ENCODE peak calls at places on chromosomes 6 and 20, in ten cellular contexts. One of them, this sample, is unnamed.

GRCh38 chr6:147131728-147132127 is 72.5 kb upstream of the STXBP5 start:
- DNase-seq in T1000: no peak
- DNase-seq in T-helper 1 cell: no peak
- DNase-seq in activated T-cell treated with anti-CD3 and anti-CD28 coated beads, Interleukin-2, amount 50 U/mL, for 24 hours: no peak
- DNase-seq in keratinocyte: no peak
- DNase-seq in NCI-H748 treated with DMSO at 0.1 percent for 48 hours: peak; percentile 38
- DNase-seq in fibroblast of the aortic adventitia: peak; percentile 42
- DNase-seq in CD8-positive, alpha-beta T cell: no peak
- DNase-seq in AG10803: peak; percentile 36
- DNase-seq in hypothalamus: no peak
- DNase-seq in this sample: no peak

GRCh38 chr6:151299009-151299408 is 59.2 kb downstream of the AKAP12 start:
- DNase-seq in NCI-H748 treated with DMSO at 0.1 percent for 48 hours: no peak
- DNase-seq in T-helper 1 cell: no peak
- DNase-seq in AG10803: no peak
- DNase-seq in T1000: no peak
- DNase-seq in activated T-cell treated with anti-CD3 and anti-CD28 coated beads, Interleukin-2, amount 50 U/mL, for 24 hours: no peak
- DNase-seq in CD8-positive, alpha-beta T cell: no peak
- DNase-seq in keratinocyte: no peak
- DNase-seq in fibroblast of the aortic adventitia: no peak
- DNase-seq in hypothalamus: no peak
- DNase-seq in this sample: no peak

GRCh38 chr20:46089076-46089337 is 755 bp downstream of the NCOA5 start:
- DNase-seq in activated T-cell treated with anti-CD3 and anti-CD28 coated beads, Interleukin-2, amount 50 U/mL, for 24 hours: no peak
- DNase-seq in keratinocyte: no peak
- DNase-seq in hypothalamus: no peak
- DNase-seq in fibroblast of the aortic adventitia: no peak
- DNase-seq in T-helper 1 cell: no peak
- DNase-seq in T1000: no peak
- DNase-seq in AG10803: peak; percentile 26
- DNase-seq in NCI-H748 treated with DMSO at 0.1 percent for 48 hours: no peak
- DNase-seq in CD8-positive, alpha-beta T cell: no peak
- DNase-seq in this sample: no peak

GRCh38 chr20:38127011-38127621 is 38.0 kb downstream of the TGM2 start:
- DNase-seq in T1000: peak; percentile 58
- DNase-seq in CD8-positive, alpha-beta T cell: no peak
- DNase-seq in AG10803: peak; percentile 67
- DNase-seq in fibroblast of the aortic adventitia: peak; percentile 82
- DNase-seq in hypothalamus: no peak
- DNase-seq in activated T-cell treated with anti-CD3 and anti-CD28 coated beads, Interleukin-2, amount 50 U/mL, for 24 hours: no peak
- DNase-seq in NCI-H748 treated with DMSO at 0.1 percent for 48 hours: no peak
- DNase-seq in T-helper 1 cell: no peak
- DNase-seq in keratinocyte: no peak
- DNase-seq in this sample: peak; percentile 36

GRCh38 chr6:160940197-160940596 is 51.4 kb upstream of the MAP3K4 start:
- DNase-seq in CD8-positive, alpha-beta T cell: no peak
- DNase-seq in T1000: no peak
- DNase-seq in hypothalamus: no peak
- DNase-seq in NCI-H748 treated with DMSO at 0.1 percent for 48 hours: no peak
- DNase-seq in activated T-cell treated with anti-CD3 and anti-CD28 coated beads, Interleukin-2, amount 50 U/mL, for 24 hours: no peak
- DNase-seq in fibroblast of the aortic adventitia: no peak
- DNase-seq in T-helper 1 cell: no peak
- DNase-seq in AG10803: no peak
- DNase-seq in keratinocyte: no peak
- DNase-seq in this sample: no peak

GRCh38 chr6:52661551-52661950 is 9.4 kb upstream of the TMEM14A start:
- DNase-seq in fibroblast of the aortic adventitia: peak; percentile 46
- DNase-seq in CD8-positive, alpha-beta T cell: no peak
- DNase-seq in T1000: no peak
- DNase-seq in AG10803: peak; percentile 82
- DNase-seq in hypothalamus: no peak
- DNase-seq in activated T-cell treated with anti-CD3 and anti-CD28 coated beads, Interleukin-2, amount 50 U/mL, for 24 hours: no peak
- DNase-seq in keratinocyte: no peak
- DNase-seq in NCI-H748 treated with DMSO at 0.1 percent for 48 hours: no peak
- DNase-seq in T-helper 1 cell: no peak
- DNase-seq in this sample: no peak

GRCh38 chr6:3884007-3884745 is 35.0 kb downstream of the FAM50B start:
- DNase-seq in activated T-cell treated with anti-CD3 and anti-CD28 coated beads, Interleukin-2, amount 50 U/mL, for 24 hours: no peak
- DNase-seq in AG10803: peak; percentile 76
- DNase-seq in hypothalamus: no peak
- DNase-seq in fibroblast of the aortic adventitia: peak; percentile 75
- DNase-seq in T-helper 1 cell: no peak
- DNase-seq in T1000: no peak
- DNase-seq in CD8-positive, alpha-beta T cell: no peak
- DNase-seq in keratinocyte: peak; percentile 5
- DNase-seq in NCI-H748 treated with DMSO at 0.1 percent for 48 hours: no peak
- DNase-seq in this sample: no peak

GRCh38 chr6:111602481-111603404 is 2.9 kb downstream of the TRAF3IP2 start:
- DNase-seq in activated T-cell treated with anti-CD3 and anti-CD28 coated beads, Interleukin-2, amount 50 U/mL, for 24 hours: no peak
- DNase-seq in hypothalamus: no peak
- DNase-seq in CD8-positive, alpha-beta T cell: no peak
- DNase-seq in T1000: no peak
- DNase-seq in fibroblast of the aortic adventitia: peak; percentile 76
- DNase-seq in NCI-H748 treated with DMSO at 0.1 percent for 48 hours: no peak
- DNase-seq in AG10803: peak; percentile 76
- DNase-seq in keratinocyte: no peak
- DNase-seq in T-helper 1 cell: no peak
- DNase-seq in this sample: no peak

GRCh38 chr20:46642265-46642942 is 8.9 kb downstream of the SLC13A3 start:
- DNase-seq in CD8-positive, alpha-beta T cell: no peak
- DNase-seq in hypothalamus: no peak
- DNase-seq in keratinocyte: no peak
- DNase-seq in T1000: no peak
- DNase-seq in fibroblast of the aortic adventitia: no peak
- DNase-seq in NCI-H748 treated with DMSO at 0.1 percent for 48 hours: no peak
- DNase-seq in T-helper 1 cell: no peak
- DNase-seq in activated T-cell treated with anti-CD3 and anti-CD28 coated beads, Interleukin-2, amount 50 U/mL, for 24 hours: no peak
- DNase-seq in AG10803: no peak
- DNase-seq in this sample: no peak